ENCODE peak calls at places on chromosomes 12 and 14, in eight cellular contexts. One of them, this sample, is unnamed.

GRCh38 chr14:103563089-103563620 is 395 bp downstream of the COA8 start:
- DNase-seq in fibroblast of the aortic adventitia: peak
- DNase-seq in GM04504: no peak
- DNase-seq in mucosa of descending colon: no peak
- DNase-seq in COLO829: no peak
- DNase-seq in choroid plexus epithelial cell: no peak
- DNase-seq in CD4-positive, alpha-beta T cell: no peak
- DNase-seq in nucleus accumbens: no peak
- DNase-seq in this sample: peak

GRCh38 chr12:3262466-3262865 is 185.3 kb downstream of the TSPAN9 start:
- DNase-seq in fibroblast of the aortic adventitia: no peak
- DNase-seq in GM04504: no peak
- DNase-seq in mucosa of descending colon: no peak
- DNase-seq in COLO829: no peak
- DNase-seq in choroid plexus epithelial cell: no peak
- DNase-seq in CD4-positive, alpha-beta T cell: no peak
- DNase-seq in nucleus accumbens: no peak
- DNase-seq in this sample: no peak

GRCh38 chr14:103131580-103131979 is 8.3 kb downstream of the TNFAIP2 start:
- DNase-seq in fibroblast of the aortic adventitia: no peak
- DNase-seq in GM04504: no peak
- DNase-seq in mucosa of descending colon: no peak
- DNase-seq in COLO829: no peak
- DNase-seq in choroid plexus epithelial cell: no peak
- DNase-seq in CD4-positive, alpha-beta T cell: no peak
- DNase-seq in nucleus accumbens: no peak
- DNase-seq in this sample: no peak

GRCh38 chr12:108884116-108885012 is 4.5 kb downstream of the DAO start:
- DNase-seq in fibroblast of the aortic adventitia: peak
- DNase-seq in GM04504: no peak
- DNase-seq in mucosa of descending colon: peak
- DNase-seq in COLO829: peak
- DNase-seq in choroid plexus epithelial cell: peak
- DNase-seq in CD4-positive, alpha-beta T cell: peak
- DNase-seq in nucleus accumbens: no peak
- DNase-seq in this sample: peak

GRCh38 chr12:78407722-78408121 is 456.9 kb upstream of the SYT1 start:
- DNase-seq in fibroblast of the aortic adventitia: no peak
- DNase-seq in GM04504: no peak
- DNase-seq in mucosa of descending colon: no peak
- DNase-seq in COLO829: no peak
- DNase-seq in choroid plexus epithelial cell: peak
- DNase-seq in CD4-positive, alpha-beta T cell: no peak
- DNase-seq in nucleus accumbens: no peak
- DNase-seq in this sample: no peak

GRCh38 chr12:121534495-121535148 is 46.2 kb downstream of the KDM2B start:
- DNase-seq in fibroblast of the aortic adventitia: no peak
- DNase-seq in GM04504: no peak
- DNase-seq in mucosa of descending colon: no peak
- DNase-seq in COLO829: no peak
- DNase-seq in choroid plexus epithelial cell: no peak
- DNase-seq in CD4-positive, alpha-beta T cell: peak
- DNase-seq in nucleus accumbens: no peak
- DNase-seq in this sample: no peak

GRCh38 chr12:70885952-70886351 is 34.6 kb downstream of the PTPRR start:
- DNase-seq in fibroblast of the aortic adventitia: peak
- DNase-seq in GM04504: no peak
- DNase-seq in mucosa of descending colon: no peak
- DNase-seq in COLO829: no peak
- DNase-seq in choroid plexus epithelial cell: no peak
- DNase-seq in CD4-positive, alpha-beta T cell: no peak
- DNase-seq in nucleus accumbens: no peak
- DNase-seq in this sample: no peak

GRCh38 chr14:50675597-50675996 is 7.5 kb upstream of the SAV1 start:
- DNase-seq in fibroblast of the aortic adventitia: peak
- DNase-seq in GM04504: no peak
- DNase-seq in mucosa of descending colon: no peak
- DNase-seq in COLO829: no peak
- DNase-seq in choroid plexus epithelial cell: no peak
- DNase-seq in CD4-positive, alpha-beta T cell: no peak
- DNase-seq in nucleus accumbens: no peak
- DNase-seq in this sample: peak

GRCh38 chr14:102819790-102820330 is 42.6 kb downstream of the TRAF3 start:
- DNase-seq in fibroblast of the aortic adventitia: peak
- DNase-seq in GM04504: no peak
- DNase-seq in mucosa of descending colon: peak
- DNase-seq in COLO829: no peak
- DNase-seq in choroid plexus epithelial cell: peak
- DNase-seq in CD4-positive, alpha-beta T cell: no peak
- DNase-seq in nucleus accumbens: no peak
- DNase-seq in this sample: no peak

GRCh38 chr12:13170892-13171490 is 25.5 kb upstream of the EMP1 start:
- DNase-seq in fibroblast of the aortic adventitia: peak
- DNase-seq in GM04504: no peak
- DNase-seq in mucosa of descending colon: no peak
- DNase-seq in COLO829: no peak
- DNase-seq in choroid plexus epithelial cell: no peak
- DNase-seq in CD4-positive, alpha-beta T cell: no peak
- DNase-seq in nucleus accumbens: no peak
- DNase-seq in this sample: no peak

GRCh38 chr12:124390442-124391116 is 95.7 kb downstream of the RFLNA start:
- DNase-seq in fibroblast of the aortic adventitia: peak
- DNase-seq in GM04504: no peak
- DNase-seq in mucosa of descending colon: peak
- DNase-seq in COLO829: no peak
- DNase-seq in choroid plexus epithelial cell: peak
- DNase-seq in CD4-positive, alpha-beta T cell: no peak
- DNase-seq in nucleus accumbens: no peak
- DNase-seq in this sample: peak

GRCh38 chr14:102930753-102931579 is 8.5 kb downstream of the AMN start:
- DNase-seq in fibroblast of the aortic adventitia: peak
- DNase-seq in GM04504: no peak
- DNase-seq in mucosa of descending colon: peak
- DNase-seq in COLO829: no peak
- DNase-seq in choroid plexus epithelial cell: peak
- DNase-seq in CD4-positive, alpha-beta T cell: no peak
- DNase-seq in nucleus accumbens: no peak
- DNase-seq in this sample: peak

GRCh38 chr12:125081427-125081826 is 16.2 kb downstream of the AACS start:
- DNase-seq in fibroblast of the aortic adventitia: no peak
- DNase-seq in GM04504: no peak
- DNase-seq in mucosa of descending colon: no peak
- DNase-seq in COLO829: no peak
- DNase-seq in choroid plexus epithelial cell: no peak
- DNase-seq in CD4-positive, alpha-beta T cell: no peak
- DNase-seq in nucleus accumbens: no peak
- DNase-seq in this sample: no peak

GRCh38 chr12:7915911-7916403 is 20.0 kb downstream of the SLC2A3 start:
- DNase-seq in fibroblast of the aortic adventitia: no peak
- DNase-seq in GM04504: no peak
- DNase-seq in mucosa of descending colon: no peak
- DNase-seq in COLO829: no peak
- DNase-seq in choroid plexus epithelial cell: no peak
- DNase-seq in CD4-positive, alpha-beta T cell: no peak
- DNase-seq in nucleus accumbens: no peak
- DNase-seq in this sample: no peak

GRCh38 chr14:26709019-26709418 is 111.2 kb upstream of the NOVA1 start:
- DNase-seq in fibroblast of the aortic adventitia: peak
- DNase-seq in GM04504: no peak
- DNase-seq in mucosa of descending colon: no peak
- DNase-seq in COLO829: no peak
- DNase-seq in choroid plexus epithelial cell: no peak
- DNase-seq in CD4-positive, alpha-beta T cell: no peak
- DNase-seq in nucleus accumbens: no peak
- DNase-seq in this sample: peak

GRCh38 chr12:119676573-119676972 is 8.6 kb downstream of the PRKAB1 start:
- DNase-seq in fibroblast of the aortic adventitia: no peak
- DNase-seq in GM04504: no peak
- DNase-seq in mucosa of descending colon: no peak
- DNase-seq in COLO829: no peak
- DNase-seq in choroid plexus epithelial cell: no peak
- DNase-seq in CD4-positive, alpha-beta T cell: no peak
- DNase-seq in nucleus accumbens: no peak
- DNase-seq in this sample: no peak

GRCh38 chr14:92930737-92931602 is 8.0 kb downstream of the CHGA start:
- DNase-seq in fibroblast of the aortic adventitia: peak
- DNase-seq in GM04504: peak
- DNase-seq in mucosa of descending colon: no peak
- DNase-seq in COLO829: no peak
- DNase-seq in choroid plexus epithelial cell: no peak
- DNase-seq in CD4-positive, alpha-beta T cell: no peak
- DNase-seq in nucleus accumbens: no peak
- DNase-seq in this sample: no peak

GRCh38 chr14:63388766-63389431 is 70.2 kb upstream of the GPHB5 start:
- DNase-seq in fibroblast of the aortic adventitia: peak
- DNase-seq in GM04504: peak
- DNase-seq in mucosa of descending colon: peak
- DNase-seq in COLO829: peak
- DNase-seq in choroid plexus epithelial cell: peak
- DNase-seq in CD4-positive, alpha-beta T cell: peak
- DNase-seq in nucleus accumbens: peak
- DNase-seq in this sample: peak

GRCh38 chr14:100193417-100194357 is 34.2 kb upstream of the DEGS2 start:
- DNase-seq in fibroblast of the aortic adventitia: no peak
- DNase-seq in GM04504: no peak
- DNase-seq in mucosa of descending colon: peak
- DNase-seq in COLO829: peak
- DNase-seq in choroid plexus epithelial cell: no peak
- DNase-seq in CD4-positive, alpha-beta T cell: no peak
- DNase-seq in nucleus accumbens: peak
- DNase-seq in this sample: no peak

GRCh38 chr12:92008345-92008744 is 137.3 kb downstream of the BTG1 start:
- DNase-seq in fibroblast of the aortic adventitia: no peak
- DNase-seq in GM04504: no peak
- DNase-seq in mucosa of descending colon: no peak
- DNase-seq in COLO829: no peak
- DNase-seq in choroid plexus epithelial cell: no peak
- DNase-seq in CD4-positive, alpha-beta T cell: no peak
- DNase-seq in nucleus accumbens: no peak
- DNase-seq in this sample: no peak

GRCh38 chr12:47272412-47273190 is 192.8 kb upstream of the AMIGO2 start:
- DNase-seq in fibroblast of the aortic adventitia: no peak
- DNase-seq in GM04504: no peak
- DNase-seq in mucosa of descending colon: no peak
- DNase-seq in COLO829: no peak
- DNase-seq in choroid plexus epithelial cell: peak
- DNase-seq in CD4-positive, alpha-beta T cell: no peak
- DNase-seq in nucleus accumbens: no peak
- DNase-seq in this sample: peak

GRCh38 chr12:121443911-121444841 is 44.3 kb downstream of the RNF34 start:
- DNase-seq in fibroblast of the aortic adventitia: no peak
- DNase-seq in GM04504: no peak
- DNase-seq in mucosa of descending colon: peak
- DNase-seq in COLO829: no peak
- DNase-seq in choroid plexus epithelial cell: no peak
- DNase-seq in CD4-positive, alpha-beta T cell: no peak
- DNase-seq in nucleus accumbens: peak
- DNase-seq in this sample: no peak

GRCh38 chr12:99619389-99620158 is 28.0 kb upstream of the GARIN6 start:
- DNase-seq in fibroblast of the aortic adventitia: no peak
- DNase-seq in GM04504: peak
- DNase-seq in mucosa of descending colon: peak
- DNase-seq in COLO829: no peak
- DNase-seq in choroid plexus epithelial cell: peak
- DNase-seq in CD4-positive, alpha-beta T cell: no peak
- DNase-seq in nucleus accumbens: no peak
- DNase-seq in this sample: peak

GRCh38 chr12:98909749-98910148 is 264.7 kb downstream of the APAF1 start:
- DNase-seq in fibroblast of the aortic adventitia: no peak
- DNase-seq in GM04504: no peak
- DNase-seq in mucosa of descending colon: no peak
- DNase-seq in COLO829: no peak
- DNase-seq in choroid plexus epithelial cell: no peak
- DNase-seq in CD4-positive, alpha-beta T cell: no peak
- DNase-seq in nucleus accumbens: no peak
- DNase-seq in this sample: no peak

GRCh38 chr14:61752626-61753025 is 9.6 kb upstream of the SNAPC1 start:
- DNase-seq in fibroblast of the aortic adventitia: peak
- DNase-seq in GM04504: no peak
- DNase-seq in mucosa of descending colon: no peak
- DNase-seq in COLO829: no peak
- DNase-seq in choroid plexus epithelial cell: peak
- DNase-seq in CD4-positive, alpha-beta T cell: no peak
- DNase-seq in nucleus accumbens: no peak
- DNase-seq in this sample: peak

GRCh38 chr12:124715121-124715990 is 147.9 kb upstream of the NCOR2 start:
- DNase-seq in fibroblast of the aortic adventitia: no peak
- DNase-seq in GM04504: no peak
- DNase-seq in mucosa of descending colon: no peak
- DNase-seq in COLO829: no peak
- DNase-seq in choroid plexus epithelial cell: peak
- DNase-seq in CD4-positive, alpha-beta T cell: no peak
- DNase-seq in nucleus accumbens: no peak
- DNase-seq in this sample: peak

GRCh38 chr12:3170423-3171194 is 93.4 kb downstream of the TSPAN9 start:
- DNase-seq in fibroblast of the aortic adventitia: peak
- DNase-seq in GM04504: peak
- DNase-seq in mucosa of descending colon: no peak
- DNase-seq in COLO829: no peak
- DNase-seq in choroid plexus epithelial cell: peak
- DNase-seq in CD4-positive, alpha-beta T cell: no peak
- DNase-seq in nucleus accumbens: no peak
- DNase-seq in this sample: peak

GRCh38 chr14:34301107-34301734 is 160.8 kb downstream of the SPTSSA start:
- DNase-seq in fibroblast of the aortic adventitia: peak
- DNase-seq in GM04504: peak
- DNase-seq in mucosa of descending colon: peak
- DNase-seq in COLO829: peak
- DNase-seq in choroid plexus epithelial cell: peak
- DNase-seq in CD4-positive, alpha-beta T cell: no peak
- DNase-seq in nucleus accumbens: no peak
- DNase-seq in this sample: peak

GRCh38 chr14:96502621-96503251 is 554 bp downstream of the PAPOLA start:
- DNase-seq in fibroblast of the aortic adventitia: peak
- DNase-seq in GM04504: no peak
- DNase-seq in mucosa of descending colon: peak
- DNase-seq in COLO829: no peak
- DNase-seq in choroid plexus epithelial cell: peak
- DNase-seq in CD4-positive, alpha-beta T cell: peak
- DNase-seq in nucleus accumbens: peak
- DNase-seq in this sample: peak

GRCh38 chr12:67943295-67943892 is 45.9 kb upstream of the IFNG-AS1 start:
- DNase-seq in fibroblast of the aortic adventitia: peak
- DNase-seq in GM04504: peak
- DNase-seq in mucosa of descending colon: peak
- DNase-seq in COLO829: peak
- DNase-seq in choroid plexus epithelial cell: peak
- DNase-seq in CD4-positive, alpha-beta T cell: peak
- DNase-seq in nucleus accumbens: no peak
- DNase-seq in this sample: peak

GRCh38 chr12:89566615-89567014 is 40.8 kb upstream of the POC1B start:
- DNase-seq in fibroblast of the aortic adventitia: peak
- DNase-seq in GM04504: no peak
- DNase-seq in mucosa of descending colon: no peak
- DNase-seq in COLO829: no peak
- DNase-seq in choroid plexus epithelial cell: peak
- DNase-seq in CD4-positive, alpha-beta T cell: no peak
- DNase-seq in nucleus accumbens: no peak
- DNase-seq in this sample: no peak

GRCh38 chr14:33165144-33165925 is 226.7 kb downstream of the NPAS3 start:
- DNase-seq in fibroblast of the aortic adventitia: no peak
- DNase-seq in GM04504: no peak
- DNase-seq in mucosa of descending colon: no peak
- DNase-seq in COLO829: no peak
- DNase-seq in choroid plexus epithelial cell: peak
- DNase-seq in CD4-positive, alpha-beta T cell: no peak
- DNase-seq in nucleus accumbens: no peak
- DNase-seq in this sample: peak